ENCODE peak calls at places on chromosomes 12 and 14, in ten cellular contexts. T is spleen, A is stomach, D is HepG2, E is GM12878, U is upper lobe of left lung, Y is HCT116, J is endothelial cell of umbilical vein, L is sigmoid colon, M is H1. R is an unnamed sample.
A peak's percentile ranks its signal among the peaks of the same experiment; 100 is the strongest.

GRCh38 chr12:66269757-66270383 is 32.4 kb upstream of the HELB start:
- DNase-seq in T (no peak), A (no peak), D (peak; percentile 40), E (peak; percentile 5), U (no peak), Y (peak; percentile 45), J (peak; percentile 34), L (no peak), M (no peak), R (no peak)

GRCh38 chr12:96302706-96303310 is 97.4 kb downstream of the CDK17 start:
- DNase-seq in T (no peak), A (no peak), D (no peak), E (no peak), U (no peak), Y (no peak), J (no peak), L (no peak), M (no peak), R (no peak)

GRCh38 chr14:45680531-45680930 is 427.5 kb upstream of the MIS18BP1 start:
- DNase-seq in T (no peak), A (no peak), D (no peak), E (no peak), U (no peak), Y (no peak), J (no peak), L (no peak), M (no peak), R (no peak)

GRCh38 chr14:53011053-53011462 is 60.2 kb upstream of the FERMT2 start:
- DNase-seq in T (no peak), A (peak; percentile 41), D (peak; percentile 53), E (no peak), U (no peak), Y (peak; percentile 21), J (no peak), L (peak; percentile 93), M (no peak), R (peak; percentile 96)

GRCh38 chr14:69579476-69579875 is 4.8 kb upstream of the CCDC177 start:
- DNase-seq in T (no peak), A (no peak), D (no peak), E (no peak), U (no peak), Y (no peak), J (no peak), L (no peak), M (no peak), R (no peak)

GRCh38 chr14:74737753-74738325 is 24.9 kb downstream of the FCF1 start:
- DNase-seq in T (no peak), A (no peak), D (no peak), E (no peak), U (no peak), Y (no peak), J (no peak), L (no peak), M (no peak), R (no peak)

GRCh38 chr14:91352101-91352500 is 65.5 kb downstream of the CCDC88C start:
- DNase-seq in T (peak; percentile 74), A (peak; percentile 60), D (no peak), E (no peak), U (peak; percentile 86), Y (no peak), J (no peak), L (peak; percentile 84), M (no peak), R (no peak)

GRCh38 chr12:34297126-34297789 is 275.0 kb downstream of the ALG10 start:
- DNase-seq in T (peak; percentile 41), A (no peak), D (no peak), E (no peak), U (peak; percentile 35), Y (no peak), J (no peak), L (peak; percentile 35), M (no peak), R (no peak)

GRCh38 chr12:79298511-79298910 is 392.3 kb downstream of the PAWR start:
- DNase-seq in T (no peak), A (no peak), D (no peak), E (no peak), U (no peak), Y (no peak), J (peak; percentile 26), L (no peak), M (no peak), R (no peak)

GRCh38 chr12:113386866-113387566 is 16.7 kb downstream of the SDS start:
- DNase-seq in T (no peak), A (no peak), D (no peak), E (no peak), U (no peak), Y (no peak), J (no peak), L (no peak), M (no peak), R (no peak)

GRCh38 chr14:34496679-34497513 is 34.9 kb upstream of the SPTSSA start:
- DNase-seq in T (no peak), A (peak; percentile 41), D (peak; percentile 99), E (no peak), U (no peak), Y (peak; percentile 97), J (peak; percentile 64), L (peak; percentile 97), M (peak; percentile 58), R (peak; percentile 99)

GRCh38 chr12:95988506-95989275 is 7.5 kb downstream of the HAL start:
- DNase-seq in T (no peak), A (no peak), D (no peak), E (no peak), U (no peak), Y (no peak), J (no peak), L (no peak), M (no peak), R (no peak)

GRCh38 chr14:68403191-68403781 is 389.6 kb downstream of the ZFP36L1 start:
- DNase-seq in T (no peak), A (no peak), D (no peak), E (no peak), U (no peak), Y (no peak), J (peak; percentile 84), L (no peak), M (no peak), R (no peak)

GRCh38 chr12:94678849-94679248 is 28.5 kb upstream of the TMCC3 start:
- DNase-seq in T (no peak), A (no peak), D (no peak), E (no peak), U (peak; percentile 21), Y (no peak), J (no peak), L (no peak), M (no peak), R (no peak)

GRCh38 chr12:77218278-77218677 is 152.9 kb upstream of the E2F7 start:
- DNase-seq in T (no peak), A (no peak), D (no peak), E (no peak), U (no peak), Y (no peak), J (no peak), L (no peak), M (no peak), R (no peak)

GRCh38 chr12:96719671-96720362 is 187.2 kb upstream of the NEDD1 start:
- DNase-seq in T (no peak), A (no peak), D (no peak), E (peak; percentile 54), U (no peak), Y (no peak), J (peak; percentile 63), L (no peak), M (no peak), R (no peak)

GRCh38 chr12:53344824-53345485 is 8.8 kb upstream of the SP7 start:
- DNase-seq in T (peak; percentile 91), A (peak; percentile 73), D (peak; percentile 54), E (no peak), U (peak; percentile 91), Y (no peak), J (peak; percentile 72), L (peak; percentile 93), M (peak; percentile 78), R (no peak)
- TF ChIP-seq POLR2A in T (no peak), A (no peak), D (no peak), E (peak; percentile 32), U (peak; percentile 38), Y (no peak), J (peak; percentile 70), L (no peak), M (peak; percentile 32), R (peak; percentile 31)

DNA sequence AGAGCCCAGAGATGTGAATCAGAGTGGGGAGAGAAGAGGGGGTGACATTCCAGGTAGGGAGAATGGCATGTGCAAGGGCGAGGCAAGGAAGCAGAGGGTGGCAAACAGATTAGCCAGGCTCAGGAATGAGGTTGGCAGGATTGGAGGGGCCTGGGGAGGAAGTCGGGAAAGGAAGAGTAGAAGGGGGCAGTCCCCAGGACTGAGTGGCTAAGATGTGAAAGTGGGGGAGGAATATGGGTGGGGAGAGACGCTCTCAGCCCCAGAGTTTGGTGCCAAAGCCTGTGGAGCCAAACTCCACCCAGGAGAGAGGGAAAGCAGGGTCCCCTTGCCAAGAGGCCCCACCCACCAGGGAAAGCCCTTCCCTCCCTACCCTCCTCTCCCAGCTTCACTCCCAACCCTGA is 5.5 kb upstream of the HDAC7 start:
- DNase-seq in T (peak; percentile 61), A (peak; percentile 67), D (no peak), E (no peak), U (no peak), Y (no peak), J (no peak), L (peak; percentile 86), M (no peak), R (no peak)
- TF ChIP-seq POLR2AphosphoS5 in T (no peak), A (peak; percentile 79), D (no peak), E (no peak), U (peak; percentile 46), Y (no peak), J (no peak), L (no peak), M (no peak), R (no peak)

GRCh38 chr14:58637040-58637390 is 747 bp upstream of the DACT1 start:
- DNase-seq in T (no peak), A (peak; percentile 54), D (no peak), E (no peak), U (peak; percentile 72), Y (no peak), J (no peak), L (peak; percentile 80), M (no peak), R (no peak)
- H3K4me3 ChIP-seq in T (peak overlapping the region; percentile 70), A (peak overlapping the region; percentile 88), D (no peak overlapping the region), E (peak overlapping the region; percentile 34), U (peak overlapping the region; percentile 75), Y (peak overlapping the region; percentile 50), J (peak overlapping the region; percentile 60), L (peak overlapping the region; percentile 79), M (peak overlapping the region; percentile 73), R (peak overlapping the region; percentile 81)

DNA sequence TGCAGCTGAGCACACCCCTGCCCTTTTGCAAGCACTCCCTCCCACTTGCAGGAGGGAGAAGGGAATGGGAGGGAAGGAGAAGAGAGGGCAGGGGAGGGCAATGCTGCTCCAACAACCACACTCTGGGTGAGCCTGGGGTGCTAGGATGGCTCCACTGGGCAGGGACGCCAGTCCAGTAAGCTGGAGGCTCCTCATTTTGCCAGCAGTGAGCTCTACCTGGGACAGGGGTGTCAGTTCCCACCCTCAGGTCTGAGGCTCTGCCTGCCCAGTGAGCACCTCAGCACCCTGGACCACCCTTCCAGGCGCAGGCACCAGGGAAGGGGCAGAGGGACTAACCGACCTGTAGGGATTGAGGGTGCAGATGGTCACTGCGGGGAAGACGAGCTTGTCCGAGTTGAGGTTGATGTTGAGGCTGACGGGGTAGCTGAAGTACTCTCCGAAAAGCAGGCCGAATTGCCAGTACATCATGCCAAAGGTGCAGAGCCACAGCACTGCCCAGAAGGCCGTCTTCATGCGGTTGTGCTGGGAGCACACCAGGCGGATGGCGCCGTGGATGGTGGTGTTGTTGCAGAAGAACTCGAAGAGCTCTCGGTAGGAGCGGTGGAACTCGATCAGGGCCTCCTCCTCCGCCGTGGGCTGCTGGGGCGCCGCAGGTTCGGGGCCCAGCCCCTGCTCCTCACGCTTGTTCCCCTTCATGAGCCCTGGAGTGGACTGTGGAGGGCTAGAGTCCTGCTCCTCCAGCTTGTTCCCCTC is 1.2 kb downstream of the SCNN1A start:
- DNase-seq in T (peak; percentile 46), A (no peak), D (no peak), E (no peak), U (peak; percentile 80), Y (no peak), J (no peak), L (peak; percentile 61), M (no peak), R (no peak)
- TF ChIP-seq POLR2A in T (no peak), A (no peak), D (no peak), E (no peak), U (no peak), Y (no peak), J (no peak), L (no peak), M (no peak), R (no peak)

R was measured in vagina.